ENCODE peak calls at places on chromosomes 13 and 19, in six cellular contexts. One of them, this sample, is unnamed.

GRCh38 chr19:8794823-8795222 is 37.3 kb downstream of the ZNF558 start:
- DNase-seq in astrocyte of the cerebellum: no peak
- DNase-seq in psoas muscle: no peak
- DNase-seq in foreskin fibroblast: no peak
- DNase-seq in breast epithelium: no peak
- DNase-seq in Calu3: no peak
- DNase-seq in this sample: no peak

GRCh38 chr13:30585748-30586262 is 31.9 kb upstream of the USPL1 start:
- DNase-seq in Calu3: no peak
- DNase-seq in psoas muscle: no peak
- DNase-seq in foreskin fibroblast: peak; percentile 34
- DNase-seq in astrocyte of the cerebellum: peak; percentile 66
- DNase-seq in breast epithelium: no peak
- DNase-seq in this sample: no peak

GRCh38 chr13:37806666-37807065 is 62.9 kb downstream of the TRPC4 start:
- DNase-seq in psoas muscle: no peak
- DNase-seq in astrocyte of the cerebellum: no peak
- DNase-seq in Calu3: no peak
- DNase-seq in foreskin fibroblast: no peak
- DNase-seq in breast epithelium: no peak
- DNase-seq in this sample: peak; percentile 1

GRCh38 chr19:29268103-29268502 is 55.2 kb upstream of the UQCRFS1 start:
- DNase-seq in Calu3: no peak
- DNase-seq in astrocyte of the cerebellum: no peak
- DNase-seq in psoas muscle: no peak
- DNase-seq in foreskin fibroblast: no peak
- DNase-seq in breast epithelium: no peak
- DNase-seq in this sample: no peak

GRCh38 chr13:113845055-113845454 is 18.8 kb downstream of the GAS6 start:
- DNase-seq in Calu3: no peak
- DNase-seq in psoas muscle: peak; percentile 36
- DNase-seq in astrocyte of the cerebellum: no peak
- DNase-seq in foreskin fibroblast: no peak
- DNase-seq in breast epithelium: peak; percentile 42
- DNase-seq in this sample: no peak

GRCh38 chr13:79647518-79647917 is 166.6 kb downstream of the NDFIP2 start:
- DNase-seq in Calu3: no peak
- DNase-seq in breast epithelium: no peak
- DNase-seq in astrocyte of the cerebellum: no peak
- DNase-seq in foreskin fibroblast: no peak
- DNase-seq in psoas muscle: no peak
- DNase-seq in this sample: no peak

GRCh38 chr19:17687857-17688784 is at the start of gene UNC13A:
- DNase-seq in foreskin fibroblast: peak; percentile 73
- DNase-seq in psoas muscle: peak; percentile 59
- DNase-seq in Calu3: peak; percentile 67
- DNase-seq in breast epithelium: no peak
- DNase-seq in astrocyte of the cerebellum: no peak
- DNase-seq in this sample: peak; percentile 96

GRCh38 chr13:111939285-111940278 is 127.4 kb upstream of the SOX1 start:
- DNase-seq in breast epithelium: no peak
- DNase-seq in psoas muscle: no peak
- DNase-seq in foreskin fibroblast: no peak
- DNase-seq in Calu3: no peak
- DNase-seq in astrocyte of the cerebellum: no peak
- DNase-seq in this sample: no peak

GRCh38 chr13:113009743-113010509 is 40.9 kb downstream of the MCF2L start:
- DNase-seq in psoas muscle: no peak
- DNase-seq in breast epithelium: no peak
- DNase-seq in astrocyte of the cerebellum: no peak
- DNase-seq in foreskin fibroblast: no peak
- DNase-seq in Calu3: no peak
- DNase-seq in this sample: no peak

GRCh38 chr19:50174100-50174793 is 11.2 kb upstream of the IZUMO2 start:
- DNase-seq in astrocyte of the cerebellum: no peak
- DNase-seq in breast epithelium: no peak
- DNase-seq in psoas muscle: no peak
- DNase-seq in foreskin fibroblast: no peak
- DNase-seq in Calu3: no peak
- DNase-seq in this sample: no peak

GRCh38 chr19:30322641-30323320 is 49.4 kb upstream of the ZNF536 start:
- DNase-seq in foreskin fibroblast: no peak
- DNase-seq in astrocyte of the cerebellum: no peak
- DNase-seq in psoas muscle: no peak
- DNase-seq in Calu3: no peak
- DNase-seq in breast epithelium: no peak
- DNase-seq in this sample: no peak

GRCh38 chr13:111845621-111846351 is 221.2 kb upstream of the SOX1 start:
- DNase-seq in breast epithelium: no peak
- DNase-seq in Calu3: no peak
- DNase-seq in astrocyte of the cerebellum: no peak
- DNase-seq in foreskin fibroblast: no peak
- DNase-seq in psoas muscle: no peak
- DNase-seq in this sample: no peak

GRCh38 chr19:16125738-16126495 is 14.2 kb downstream of the RAB8A start:
- DNase-seq in astrocyte of the cerebellum: no peak
- DNase-seq in breast epithelium: no peak
- DNase-seq in psoas muscle: no peak
- DNase-seq in foreskin fibroblast: peak; percentile 43
- DNase-seq in Calu3: no peak
- DNase-seq in this sample: no peak

GRCh38 chr13:98658131-98658530 is 81.2 kb upstream of the STK24 start:
- DNase-seq in astrocyte of the cerebellum: no peak
- DNase-seq in Calu3: peak; percentile 46
- DNase-seq in psoas muscle: no peak
- DNase-seq in breast epithelium: no peak
- DNase-seq in foreskin fibroblast: peak; percentile 33
- DNase-seq in this sample: no peak

DNA sequence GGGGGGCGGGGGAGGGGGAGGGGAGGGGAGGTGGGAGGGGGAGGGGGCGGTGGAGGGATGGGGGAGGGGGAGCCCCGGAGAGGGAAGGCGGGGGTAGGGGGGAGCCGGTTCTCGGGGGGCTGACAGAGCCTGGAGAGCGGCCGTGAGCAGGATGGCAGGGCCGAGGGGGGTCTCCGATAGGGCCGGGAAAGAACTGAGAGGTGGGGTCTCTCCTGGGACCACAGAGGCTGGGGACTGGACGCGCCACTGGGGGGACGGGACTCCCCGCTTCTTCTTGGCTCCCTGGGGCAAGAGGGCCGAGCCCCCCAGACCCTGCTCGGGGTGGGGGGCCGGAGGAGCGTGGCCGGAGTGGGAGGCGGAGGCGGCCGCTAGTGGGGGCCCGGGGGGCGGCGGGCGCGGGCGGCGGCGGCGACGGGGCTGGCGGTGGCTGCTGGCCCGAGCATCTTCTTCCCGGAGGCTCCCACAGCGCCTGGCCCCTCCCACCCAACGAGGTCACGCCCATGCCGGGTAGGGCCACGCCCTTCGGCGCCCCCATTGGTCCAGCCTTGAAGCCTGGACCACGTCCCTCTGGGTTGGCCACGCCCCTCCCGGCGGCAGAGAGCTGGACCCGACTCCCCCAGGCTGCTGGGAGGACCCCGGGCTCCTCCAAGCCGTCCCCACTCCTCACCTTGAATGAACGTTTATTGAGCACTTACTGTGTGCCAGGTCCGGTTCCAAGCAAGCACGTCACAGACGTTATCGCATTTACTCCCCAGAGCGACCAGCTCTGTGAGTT is at the start of gene NOVA2:
- DNase-seq in foreskin fibroblast: peak; percentile 83
- DNase-seq in breast epithelium: no peak
- DNase-seq in astrocyte of the cerebellum: peak; percentile 12
- DNase-seq in psoas muscle: peak; percentile 81
- DNase-seq in Calu3: peak; percentile 39
- DNase-seq in this sample: peak; percentile 86
- TF ChIP-seq CTCF in foreskin fibroblast: no peak
- TF ChIP-seq CTCF in breast epithelium: no peak
- TF ChIP-seq CTCF in astrocyte of the cerebellum: no peak
- TF ChIP-seq CTCF in psoas muscle: no peak
- TF ChIP-seq CTCF in Calu3: no peak
- TF ChIP-seq CTCF in this sample: no peak

GRCh38 chr13:100473087-100473486 is 115.5 kb downstream of the GGACT start:
- DNase-seq in breast epithelium: no peak
- DNase-seq in astrocyte of the cerebellum: no peak
- DNase-seq in Calu3: no peak
- DNase-seq in psoas muscle: no peak
- DNase-seq in foreskin fibroblast: no peak
- DNase-seq in this sample: no peak
- TF ChIP-seq CTCF in breast epithelium: no peak
- TF ChIP-seq CTCF in astrocyte of the cerebellum: no peak
- TF ChIP-seq CTCF in Calu3: no peak
- TF ChIP-seq CTCF in psoas muscle: no peak
- TF ChIP-seq CTCF in foreskin fibroblast: no peak
- TF ChIP-seq CTCF in this sample: no peak

DNA sequence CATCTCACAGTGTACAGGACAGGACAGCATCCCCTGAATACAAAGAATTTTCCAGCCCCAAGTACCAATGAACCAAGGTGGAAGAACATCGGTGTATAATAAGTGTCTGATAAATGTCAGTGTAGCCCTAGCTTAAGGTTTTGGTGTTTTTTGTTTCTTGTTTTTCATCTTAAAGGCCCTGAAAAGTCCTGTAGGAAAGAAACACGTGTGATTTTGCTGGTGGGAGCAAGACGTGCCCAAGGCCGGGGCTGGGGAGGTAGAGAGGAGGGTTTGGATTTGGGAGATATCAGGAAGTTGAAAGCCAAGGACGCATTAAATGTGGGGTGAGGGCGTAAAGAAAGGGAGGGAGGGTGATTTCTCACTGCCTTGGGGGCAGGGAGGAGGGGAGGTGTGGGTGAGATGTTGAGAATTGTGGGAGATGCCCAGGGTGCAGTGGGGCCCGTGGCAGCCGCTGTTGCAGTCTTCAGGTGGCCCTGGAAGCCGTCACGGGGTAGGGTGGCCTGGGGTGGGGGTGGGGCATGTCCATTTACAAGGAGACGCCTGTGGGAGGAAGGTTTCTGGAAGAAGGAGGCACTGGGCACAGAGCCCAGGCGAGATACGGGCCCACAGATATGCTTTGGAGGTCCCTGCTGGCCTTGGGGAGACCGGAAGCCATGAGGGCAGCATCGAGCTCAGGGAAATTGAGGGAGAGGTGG is 6.7 kb downstream of the CAMSAP3 start:
- DNase-seq in astrocyte of the cerebellum: no peak
- DNase-seq in Calu3: no peak
- DNase-seq in foreskin fibroblast: no peak
- DNase-seq in breast epithelium: no peak
- DNase-seq in psoas muscle: no peak
- DNase-seq in this sample: no peak
- TF ChIP-seq CTCF in astrocyte of the cerebellum: no peak
- TF ChIP-seq CTCF in Calu3: no peak
- TF ChIP-seq CTCF in foreskin fibroblast: no peak
- TF ChIP-seq CTCF in breast epithelium: no peak
- TF ChIP-seq CTCF in psoas muscle: no peak
- TF ChIP-seq CTCF in this sample: no peak

DNA sequence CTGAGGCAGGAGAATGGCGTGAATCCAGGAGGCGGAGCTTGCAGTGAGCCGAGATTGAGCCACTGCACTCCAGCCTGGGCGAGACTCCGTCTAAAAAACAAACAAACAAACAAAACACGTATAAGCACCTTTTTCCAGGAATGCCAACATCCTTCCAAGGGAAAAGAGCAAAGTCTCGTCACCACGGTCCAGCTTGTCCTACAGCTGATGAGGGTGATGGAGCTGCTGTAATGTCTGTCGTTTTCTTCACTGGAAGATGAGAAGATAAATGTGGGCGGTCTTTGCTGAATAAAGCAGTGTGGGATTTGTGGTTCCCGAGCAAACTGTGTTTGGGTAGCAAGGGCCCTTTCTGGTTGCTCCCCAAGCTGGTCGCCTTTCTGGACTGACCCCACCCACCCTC is 166.6 kb downstream of the PTPRS start:
- DNase-seq in foreskin fibroblast: no peak
- DNase-seq in Calu3: no peak
- DNase-seq in breast epithelium: no peak
- DNase-seq in psoas muscle: no peak
- DNase-seq in astrocyte of the cerebellum: no peak
- DNase-seq in this sample: no peak
- TF ChIP-seq CTCF in foreskin fibroblast: no peak
- TF ChIP-seq CTCF in Calu3: no peak
- TF ChIP-seq CTCF in breast epithelium: no peak
- TF ChIP-seq CTCF in psoas muscle: no peak
- TF ChIP-seq CTCF in astrocyte of the cerebellum: no peak
- TF ChIP-seq CTCF in this sample: no peak

GRCh38 chr13:23868521-23868920 is 20.7 kb downstream of the MIPEP start:
- DNase-seq in foreskin fibroblast: peak; percentile 65
- DNase-seq in Calu3: peak; percentile 48
- DNase-seq in astrocyte of the cerebellum: peak; percentile 43
- DNase-seq in breast epithelium: no peak
- DNase-seq in psoas muscle: no peak
- DNase-seq in this sample: no peak

GRCh38 chr13:23867027-23867491 is 22.1 kb downstream of the MIPEP start:
- DNase-seq in astrocyte of the cerebellum: no peak
- DNase-seq in breast epithelium: no peak
- DNase-seq in foreskin fibroblast: peak; percentile 74
- DNase-seq in psoas muscle: no peak
- DNase-seq in Calu3: no peak
- DNase-seq in this sample: no peak

GRCh38 chr13:23866420-23867026 is 22.7 kb downstream of the MIPEP start:
- DNase-seq in astrocyte of the cerebellum: no peak
- DNase-seq in foreskin fibroblast: no peak
- DNase-seq in psoas muscle: no peak
- DNase-seq in Calu3: peak; percentile 15
- DNase-seq in breast epithelium: no peak
- DNase-seq in this sample: no peak

GRCh38 chr13:23871616-23872220 is 17.5 kb downstream of the MIPEP start:
- DNase-seq in breast epithelium: no peak
- DNase-seq in Calu3: no peak
- DNase-seq in astrocyte of the cerebellum: peak; percentile 36
- DNase-seq in psoas muscle: no peak
- DNase-seq in foreskin fibroblast: peak; percentile 63
- DNase-seq in this sample: no peak

GRCh38 chr13:23870356-23871146 is 18.6 kb downstream of the MIPEP start:
- DNase-seq in breast epithelium: no peak
- DNase-seq in astrocyte of the cerebellum: no peak
- DNase-seq in psoas muscle: no peak
- DNase-seq in Calu3: no peak
- DNase-seq in foreskin fibroblast: peak; percentile 21
- DNase-seq in this sample: no peak
- TF ChIP-seq CTCF in breast epithelium: no peak
- TF ChIP-seq CTCF in astrocyte of the cerebellum: no peak
- TF ChIP-seq CTCF in psoas muscle: no peak
- TF ChIP-seq CTCF in Calu3: no peak
- TF ChIP-seq CTCF in foreskin fibroblast: no peak
- TF ChIP-seq CTCF in this sample: no peak

DNA sequence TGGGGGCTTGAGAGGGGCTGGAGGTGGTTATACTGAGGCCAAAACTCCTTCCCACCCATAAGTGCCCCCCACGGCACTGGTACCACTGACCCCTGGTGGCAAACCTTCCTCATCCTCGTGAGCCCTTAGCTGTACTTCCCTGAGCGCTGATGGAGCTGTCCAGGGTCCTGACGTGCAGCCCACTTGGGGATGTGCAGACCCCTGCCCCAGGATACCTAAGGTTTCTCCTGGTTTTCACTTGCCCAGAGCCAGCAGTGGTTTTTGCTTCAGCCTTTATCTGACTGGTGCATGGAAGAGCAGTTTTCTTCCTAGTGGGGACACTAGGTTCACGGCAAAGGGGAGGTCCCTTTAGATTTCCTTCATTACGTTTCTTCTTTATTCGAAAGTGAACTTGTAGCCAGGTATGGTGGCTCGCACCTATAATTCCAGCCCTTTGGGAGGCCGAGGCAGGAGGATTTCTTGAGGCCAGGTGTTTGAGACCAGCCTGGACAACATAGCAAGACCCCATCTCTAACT is 28.7 kb upstream of the KCTD15 start:
- DNase-seq in Calu3: peak; percentile 52
- DNase-seq in psoas muscle: no peak
- DNase-seq in breast epithelium: no peak
- DNase-seq in foreskin fibroblast: peak; percentile 35
- DNase-seq in astrocyte of the cerebellum: no peak
- DNase-seq in this sample: peak; percentile 98
- TF ChIP-seq CTCF in Calu3: peak; percentile 23
- TF ChIP-seq CTCF in psoas muscle: no peak
- TF ChIP-seq CTCF in breast epithelium: no peak
- TF ChIP-seq CTCF in foreskin fibroblast: no peak
- TF ChIP-seq CTCF in astrocyte of the cerebellum: peak; percentile 32
- TF ChIP-seq CTCF in this sample: peak; percentile 56